ENCODE peak calls at places on chromosomes 16 and 17, in ten cellular contexts. X is stimulated activated CD4-positive, alpha-beta T cell treated with anti-CD3 and anti-CD28 coated beads, Interleukin-12 subunit alpha, Interleukin-12 subunit beta, amount 100 ng/mL, for 4 hours; G is CD4-positive, CD25-positive, alpha-beta regulatory T cell; A is mesendoderm; S is stomach; W is psoas muscle; R is stimulated activated CD8-positive, alpha-beta memory T cell treated with anti-CD3 and anti-CD28 coated beads, Interleukin-12 subunit alpha, Interleukin-12 subunit beta, amount 100 ng/mL, for 4 hours; Q is NCI-H1092; C is LoVo; H is NCI-H1105. N is an unnamed sample.

GRCh38 chr17:2214047-2214717 is 89.4 kb downstream of the SMG6 start:
- DNase-seq in W (peak), H (no peak), X (no peak), C (no peak), Q (no peak), G (no peak), R (no peak), S (no peak), A (peak), N (no peak)

GRCh38 chr17:57459286-57459915 is 203.1 kb downstream of the MSI2 start:
- DNase-seq in Q (no peak), H (no peak), X (no peak), C (peak), S (no peak), R (no peak), G (peak), W (no peak), A (no peak), N (no peak)

GRCh38 chr16:50396770-50397525 is 28.2 kb upstream of the BRD7 start:
- DNase-seq in A (peak), X (no peak), S (no peak), H (no peak), R (no peak), C (peak), W (no peak), Q (no peak), G (no peak), N (no peak)

GRCh38 chr16:11757671-11758545 is 15.3 kb upstream of the TXNDC11 start:
- DNase-seq in H (no peak), S (no peak), X (no peak), A (no peak), W (no peak), R (no peak), Q (no peak), G (no peak), C (peak), N (no peak)

GRCh38 chr16:67961551-67961957 is 6.9 kb downstream of the SLC12A4 start:
- DNase-seq in H (peak), R (no peak), X (no peak), Q (peak), C (no peak), S (peak), A (no peak), G (no peak), W (no peak), N (no peak)

GRCh38 chr16:49021136-49021535 is 260.5 kb downstream of the CBLN1 start:
- DNase-seq in W (no peak), X (no peak), R (no peak), Q (no peak), G (no peak), S (no peak), A (no peak), H (no peak), C (no peak), N (no peak)

GRCh38 chr16:64440005-64440404 is 681.9 kb downstream of the CDH11 start:
- DNase-seq in C (no peak), W (no peak), R (no peak), G (no peak), H (no peak), S (no peak), Q (no peak), A (no peak), X (no peak), N (no peak)

GRCh38 chr16:82584553-82585152 is 42.1 kb upstream of the CDH13 start:
- DNase-seq in H (no peak), G (no peak), A (no peak), Q (no peak), R (no peak), S (no peak), W (peak), X (no peak), C (no peak), N (no peak)

GRCh38 chr16:54576776-54577175 is 290.2 kb upstream of the IRX3 start:
- DNase-seq in Q (no peak), S (no peak), A (no peak), X (no peak), C (no peak), R (no peak), W (no peak), G (no peak), H (no peak), N (no peak)

GRCh38 chr16:81634380-81635121 is 144.5 kb upstream of the PLCG2 start:
- DNase-seq in A (peak), S (no peak), C (no peak), Q (peak), W (no peak), H (no peak), G (no peak), X (no peak), R (no peak), N (no peak)

GRCh38 chr16:66493490-66494401 is 56.2 kb downstream of the TK2 start:
- DNase-seq in C (no peak), R (no peak), A (no peak), W (no peak), Q (no peak), X (no peak), H (no peak), S (peak), G (no peak), N (no peak)

GRCh38 chr17:76635659-76636360 is 7.7 kb downstream of the ST6GALNAC1 start:
- DNase-seq in A (no peak), R (no peak), H (no peak), Q (no peak), C (no peak), S (no peak), X (no peak), W (no peak), G (no peak), N (no peak)

GRCh38 chr17:80312621-80313135 is 52.0 kb downstream of the RNF213 start:
- DNase-seq in Q (no peak), S (no peak), W (no peak), G (no peak), X (no peak), R (no peak), C (no peak), H (no peak), A (no peak), N (no peak)

GRCh38 chr17:44733753-44734152 is 25.0 kb upstream of the ADAM11 start:
- DNase-seq in G (no peak), X (no peak), W (no peak), A (peak), R (no peak), S (no peak), C (no peak), Q (no peak), H (no peak), N (no peak)

GRCh38 chr16:3999890-4000325 is 116.3 kb downstream of the ADCY9 start:
- DNase-seq in C (no peak), Q (no peak), W (no peak), S (no peak), G (peak), H (no peak), A (no peak), R (no peak), X (no peak), N (no peak)

GRCh38 chr17:77140166-77140877 is 447 bp upstream of the SEC14L1 start:
- DNase-seq in G (peak), Q (peak), H (peak), S (peak), R (peak), W (peak), C (peak), X (peak), A (peak), N (peak)

GRCh38 chr16:1330260-1330914 is 3.1 kb upstream of the BAIAP3 start:
- DNase-seq in S (no peak), R (no peak), G (peak), C (no peak), H (no peak), Q (no peak), W (no peak), X (no peak), A (peak), N (no peak)

GRCh38 chr17:50234581-50234980 is 33.1 kb upstream of the COL1A1 start:
- DNase-seq in Q (no peak), A (no peak), R (no peak), X (no peak), S (no peak), W (no peak), H (no peak), G (no peak), C (no peak), N (no peak)

GRCh38 chr17:21457051-21458026 is 81.2 kb downstream of the KCNJ12 start:
- DNase-seq in X (peak), A (peak), W (peak), R (peak), Q (peak), H (peak), S (peak), G (peak), C (peak), N (peak)

GRCh38 chr16:4244254-4244812 is 2.5 kb upstream of the SRL start:
- DNase-seq in A (peak), X (no peak), Q (no peak), C (no peak), G (no peak), H (peak), R (no peak), W (no peak), S (peak), N (no peak)

GRCh38 chr17:42586514-42587230 is 9.1 kb upstream of the PSMC3IP start:
- DNase-seq in C (no peak), R (no peak), Q (no peak), G (no peak), A (no peak), X (no peak), S (no peak), W (no peak), H (no peak), N (no peak)

GRCh38 chr17:36131931-36132330 is 28.3 kb downstream of the CCL4 start:
- DNase-seq in W (no peak), R (no peak), C (no peak), X (no peak), G (no peak), S (no peak), Q (no peak), H (no peak), A (no peak), N (no peak)

GRCh38 chr16:46748775-46749705 is 896 bp upstream of the MYLK3 start:
- DNase-seq in G (no peak), R (no peak), A (no peak), C (no peak), S (no peak), Q (peak), W (peak), X (no peak), H (peak), N (no peak)

GRCh38 chr17:15278381-15278780 is 13.3 kb upstream of the PMP22 start:
- DNase-seq in G (no peak), W (no peak), H (no peak), Q (no peak), C (no peak), S (no peak), X (no peak), A (peak), R (no peak), N (no peak)

GRCh38 chr17:73998246-73999220 is 204.9 kb upstream of the RPL38 start:
- DNase-seq in X (peak), H (no peak), G (peak), Q (peak), W (peak), C (peak), R (peak), S (peak), A (peak), N (peak)

GRCh38 chr17:37358098-37358829 is 17.5 kb upstream of the C17orf78 start:
- DNase-seq in W (peak), A (peak), Q (peak), R (no peak), G (peak), C (peak), H (peak), S (peak), X (peak), N (peak)

GRCh38 chr16:53950677-53951076 is 246.7 kb downstream of the FTO start:
- DNase-seq in R (no peak), G (no peak), C (no peak), H (peak), W (no peak), S (no peak), X (no peak), A (no peak), Q (peak), N (no peak)

GRCh38 chr17:2710075-2710803 is 1.3 kb downstream of the CLUH start:
- DNase-seq in G (no peak), C (no peak), H (no peak), A (no peak), S (no peak), R (no peak), Q (no peak), W (no peak), X (no peak), N (no peak)

GRCh38 chr16:31052131-31052530 is 18.8 kb downstream of the STX4 start:
- DNase-seq in W (no peak), H (no peak), S (no peak), R (no peak), A (no peak), C (peak), G (no peak), Q (no peak), X (no peak), N (no peak)

GRCh38 chr16:65384441-65384840 is 262.6 kb upstream of the CDH11 start:
- DNase-seq in Q (no peak), H (no peak), A (peak), C (no peak), R (no peak), S (no peak), W (no peak), G (no peak), X (no peak), N (no peak)

GRCh38 chr17:50423553-50424159 is 2.4 kb upstream of the ACSF2 start:
- DNase-seq in X (no peak), G (no peak), A (peak), S (no peak), W (no peak), R (no peak), C (peak), H (no peak), Q (no peak), N (no peak)

GRCh38 chr16:31713945-31714898 is 159.4 kb upstream of the ZNF267 start:
- DNase-seq in H (no peak), G (peak), R (no peak), Q (no peak), C (no peak), A (peak), X (no peak), W (peak), S (no peak), N (peak)

GRCh38 chr17:28552201-28552999 is at the start of gene UNC119:
- DNase-seq in Q (peak), C (peak), A (peak), W (peak), G (peak), X (peak), S (peak), H (peak), R (peak), N (peak)

GRCh38 chr17:79814966-79815835 is 18.3 kb upstream of the CBX8 start:
- DNase-seq in R (no peak), Q (no peak), S (peak), G (no peak), C (no peak), W (no peak), A (no peak), X (no peak), H (no peak), N (no peak)

GRCh38 chr17:72516772-72517399 is 396.1 kb downstream of the SOX9 start:
- DNase-seq in X (no peak), G (no peak), H (no peak), S (no peak), A (no peak), W (peak), Q (no peak), C (no peak), R (no peak), N (no peak)

GRCh38 chr17:16328997-16329396 is 24.3 kb downstream of the CENPV start:
- DNase-seq in R (no peak), W (no peak), G (no peak), H (no peak), S (no peak), C (no peak), X (no peak), Q (peak), A (peak), N (no peak)

GRCh38 chr16:56345406-56346050 is 79.8 kb downstream of the AMFR start:
- DNase-seq in W (peak), C (no peak), R (no peak), S (no peak), Q (no peak), X (no peak), H (no peak), A (no peak), G (no peak), N (no peak)

GRCh38 chr17:75433223-75433622 is 23.2 kb upstream of the TMEM94 start:
- DNase-seq in C (no peak), G (no peak), S (no peak), R (no peak), X (no peak), Q (no peak), A (no peak), W (no peak), H (no peak), N (no peak)

GRCh38 chr16:87824991-87825841 is 44.1 kb downstream of the SLC7A5 start:
- DNase-seq in Q (no peak), W (peak), H (no peak), A (peak), G (no peak), R (peak), S (no peak), C (no peak), X (no peak), N (no peak)

N was measured in neural crest cell.